ENCODE peak calls at places on chromosome 15, in four cellular contexts. R is brain microvascular endothelial cell; O is CD8-positive, alpha-beta T cell; G is AG09319. T is an unnamed sample.

GRCh38 chr15:56349554-56349953 is 15.7 kb upstream of the TEX9 start:
- DNase-seq in G (no peak), R (no peak), O (no peak), T (no peak)

GRCh38 chr15:36911322-36911944 is 188.9 kb downstream of the MEIS2 start:
- DNase-seq in O (no peak), R (peak), G (no peak), T (peak)

GRCh38 chr15:80967451-80967850 is 22.2 kb downstream of the MESD start:
- DNase-seq in O (no peak), R (peak), G (no peak), T (peak)

GRCh38 chr15:83733206-83733605 is 79.3 kb downstream of the ADAMTSL3 start:
- DNase-seq in O (no peak), R (peak), G (no peak), T (peak)

GRCh38 chr15:52163321-52164190 is 27.6 kb downstream of the GNB5 start:
- DNase-seq in O (peak), R (no peak), G (no peak), T (no peak)

GRCh38 chr15:31464216-31465082 is 137.8 kb downstream of the KLF13 start:
- DNase-seq in G (no peak), R (no peak), O (no peak), T (no peak)

GRCh38 chr15:36373549-36373948 is 205.9 kb upstream of the CDIN1 start:
- DNase-seq in O (no peak), G (no peak), R (no peak), T (peak)

GRCh38 chr15:84911879-84912660 is 27.6 kb downstream of the SLC28A1 start:
- DNase-seq in G (peak), R (peak), O (no peak), T (peak)

GRCh38 chr15:81666828-81667227 is 292.8 kb upstream of the TMC3 start:
- DNase-seq in G (no peak), R (no peak), O (no peak), T (no peak)

GRCh38 chr15:78619022-78619950 is 1.5 kb downstream of the CHRNA3 start:
- DNase-seq in O (no peak), R (no peak), G (no peak), T (no peak)

GRCh38 chr15:68618339-68619302 is 39.8 kb downstream of the CORO2B start:
- DNase-seq in R (peak), G (no peak), O (no peak), T (no peak)

GRCh38 chr15:66931768-66932633 is 133.4 kb upstream of the SMAD3 start:
- DNase-seq in G (no peak), O (no peak), R (peak), T (peak)

GRCh38 chr15:89395996-89396395 is 61.4 kb upstream of the POLG start:
- DNase-seq in O (no peak), G (no peak), R (no peak), T (no peak)

GRCh38 chr15:52288051-52288942 is 7.3 kb downstream of the MYO5C start:
- DNase-seq in G (no peak), O (no peak), R (no peak), T (peak)

GRCh38 chr15:64246364-64247189 is 83.8 kb upstream of the PPIB start:
- DNase-seq in R (peak), O (no peak), G (peak), T (peak)

GRCh38 chr15:39279331-39279730 is 301.5 kb upstream of the THBS1 start:
- DNase-seq in R (no peak), O (no peak), G (peak), T (no peak)

GRCh38 chr15:77731067-77731466 is 98.4 kb upstream of the LINGO1 start:
- DNase-seq in G (no peak), R (no peak), O (no peak), T (no peak)

DNA sequence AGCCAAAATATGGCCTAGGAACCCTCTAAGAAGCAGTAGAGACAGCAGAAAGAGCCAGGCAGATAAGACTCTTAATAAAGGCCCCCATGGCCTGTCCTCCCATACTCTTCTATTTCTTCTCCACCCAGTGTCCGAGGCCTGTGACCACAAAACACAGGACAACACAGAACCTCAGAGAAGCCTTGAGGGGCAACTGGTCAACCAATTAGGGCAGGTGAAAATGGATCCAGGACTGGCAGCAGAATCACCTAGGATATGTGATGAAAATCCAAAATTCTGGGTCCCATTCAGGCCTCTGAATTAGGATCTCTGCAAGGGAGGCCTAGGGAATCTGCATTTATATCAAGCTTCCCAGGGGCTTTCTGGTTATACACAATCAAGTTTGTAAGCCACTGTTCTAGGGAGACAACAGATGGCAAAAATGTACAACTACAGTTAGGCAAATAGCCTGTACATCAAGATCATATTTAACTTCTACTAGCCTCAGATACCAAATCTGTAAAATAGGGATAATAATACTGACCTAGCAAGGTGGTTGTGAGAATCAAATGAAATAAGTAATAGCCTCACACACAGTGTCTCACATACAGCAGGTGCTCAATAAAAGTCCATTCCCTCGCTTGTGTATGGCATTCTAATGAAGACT is 10.4 kb downstream of the RAB27A start:
- DNase-seq in G (no peak), R (no peak), O (no peak), T (no peak)
- TF ChIP-seq CTCF in G (no peak), R (no peak), O (no peak), T (no peak)

DNA sequence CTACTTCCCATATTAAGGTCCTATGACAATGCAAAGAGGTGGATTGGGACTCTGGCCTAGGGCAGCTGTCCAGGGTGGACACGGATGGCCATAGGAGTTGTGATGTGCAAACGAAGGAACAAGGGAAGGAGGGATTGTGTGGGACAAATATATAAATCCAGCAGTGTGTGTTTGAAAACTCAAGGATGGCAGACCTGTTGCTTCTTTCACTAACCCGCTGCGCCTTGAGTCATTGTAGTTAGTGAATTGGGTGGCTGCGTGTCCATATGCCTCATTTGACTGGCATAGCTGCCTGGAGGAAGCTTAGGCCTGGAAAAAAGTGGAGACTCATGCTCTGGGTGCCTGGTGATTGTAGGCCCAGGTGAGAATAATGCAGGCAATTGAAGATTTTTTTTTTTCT is 334.7 kb downstream of the THSD4 start:
- DNase-seq in O (no peak), G (no peak), R (no peak), T (no peak)
- TF ChIP-seq CTCF in O (no peak), G (no peak), R (no peak), T (no peak)

GRCh38 chr15:100100926-100101325 is 240.8 kb downstream of the ADAMTS17 start:
- DNase-seq in O (no peak), R (no peak), G (no peak), T (no peak)
- TF ChIP-seq CTCF in O (no peak), R (no peak), G (no peak), T (no peak)

GRCh38 chr15:57752426-57752825 is 45.9 kb downstream of the POLR2M start:
- DNase-seq in O (no peak), G (no peak), R (peak), T (peak)
- TF ChIP-seq CTCF in O (no peak), G (no peak), R (peak), T (peak)

GRCh38 chr15:60908888-60909287 is 320.2 kb downstream of the RORA start:
- DNase-seq in R (no peak), G (no peak), O (no peak), T (no peak)

GRCh38 chr15:60906275-60906674 is 322.8 kb downstream of the RORA start:
- DNase-seq in G (no peak), O (no peak), R (no peak), T (no peak)

GRCh38 chr15:60903221-60903620 is 325.9 kb downstream of the RORA start:
- DNase-seq in G (no peak), O (no peak), R (no peak), T (no peak)

GRCh38 chr15:60907233-60907947 is 321.7 kb downstream of the RORA start:
- DNase-seq in R (no peak), G (no peak), O (no peak), T (no peak)

DNA sequence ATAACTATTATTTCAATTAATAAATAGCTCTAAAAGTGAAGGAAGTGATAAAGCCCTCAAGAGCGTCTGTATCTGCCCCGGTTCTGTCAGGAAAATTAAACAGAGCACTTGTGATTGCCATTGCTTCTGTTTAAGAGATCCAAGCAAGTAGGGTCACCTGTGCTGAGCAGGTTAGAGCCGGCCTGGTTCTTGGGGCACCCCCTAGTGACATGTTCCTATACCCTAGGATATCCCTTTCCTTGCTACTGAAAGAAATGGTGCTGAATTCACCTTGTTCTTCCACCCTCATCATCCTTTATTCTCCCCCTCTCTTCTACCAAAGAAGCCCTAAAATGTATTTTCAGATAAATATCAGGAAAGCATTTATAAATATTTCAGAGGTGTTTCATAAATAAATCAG is 323.5 kb downstream of the RORA start:
- DNase-seq in G (no peak), O (peak), R (no peak), T (no peak)
- TF ChIP-seq CTCF in G (no peak), O (no peak), R (peak), T (no peak)

GRCh38 chr15:33244471-33244870 is 50.0 kb upstream of the FMN1 start:
- DNase-seq in R (no peak), O (no peak), G (no peak), T (no peak)

GRCh38 chr15:33242165-33242564 is 47.7 kb upstream of the FMN1 start:
- DNase-seq in O (no peak), G (no peak), R (peak), T (peak)

GRCh38 chr15:33243869-33244268 is 49.4 kb upstream of the FMN1 start:
- DNase-seq in O (no peak), G (no peak), R (peak), T (peak)

GRCh38 chr15:33243393-33243792 is 48.9 kb upstream of the FMN1 start:
- DNase-seq in R (peak), O (no peak), G (no peak), T (peak)

GRCh38 chr15:33242669-33243191 is 48.2 kb upstream of the FMN1 start:
- DNase-seq in R (peak), G (no peak), O (no peak), T (peak)
- TF ChIP-seq CTCF in R (peak), G (peak), O (no peak), T (peak)

GRCh38 chr15:43776101-43776717 is 557 bp downstream of the ELL3 start:
- DNase-seq in G (no peak), O (no peak), R (no peak), T (no peak)

GRCh38 chr15:43774062-43774461 is 2.7 kb downstream of the ELL3 start:
- DNase-seq in G (no peak), R (no peak), O (no peak), T (no peak)

GRCh38 chr15:43776718-43777292 is at the start of gene ELL3:
- DNase-seq in R (peak), O (peak), G (no peak), T (peak)

GRCh38 chr15:43777293-43777819 is 590 bp upstream of the ELL3 start:
- DNase-seq in G (no peak), R (peak), O (peak), T (no peak)

DNA sequence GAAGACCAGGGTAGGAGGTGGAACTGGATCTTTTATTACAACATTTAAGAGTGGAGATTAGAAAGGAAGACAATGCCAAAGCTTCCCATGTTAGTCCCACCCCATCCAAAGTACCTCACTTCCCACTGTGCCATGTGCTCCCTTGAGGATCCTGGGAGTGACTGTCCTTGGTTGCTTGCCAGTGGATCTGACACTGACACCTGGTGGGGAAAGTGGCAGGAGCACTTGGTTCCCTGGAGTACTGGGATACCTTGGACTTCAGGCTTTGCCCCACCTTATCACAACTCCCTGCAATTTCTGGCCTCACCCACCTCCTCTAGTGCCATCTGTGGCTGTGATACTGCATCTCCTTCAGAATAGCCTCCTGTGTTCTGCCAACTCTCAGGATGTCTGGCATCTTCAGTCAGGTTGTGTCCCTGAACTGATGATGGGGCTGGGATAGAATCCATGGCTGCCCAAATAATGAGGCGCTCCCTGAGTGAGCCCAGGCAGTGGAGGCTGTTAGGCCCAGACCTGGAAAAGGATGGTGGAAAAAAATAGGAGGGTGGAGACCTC is 1.3 kb downstream of the ELL3 start:
- DNase-seq in O (no peak), R (peak), G (no peak), T (peak)
- TF ChIP-seq CTCF in O (no peak), R (peak), G (peak), T (peak)

GRCh38 chr15:20310603-20311002 is 231.0 kb downstream of the GOLGA6L6 start:
- DNase-seq in O (no peak), G (no peak), R (no peak), T (no peak)
- TF ChIP-seq CTCF in O (no peak), G (no peak), R (no peak), T (no peak)

T was measured in astrocyte of the spinal cord.